ENCODE peak calls at places on chromosomes 2 and 18, in ten cellular contexts. W is psoas muscle, E is left ventricle myocardium inferior, B is uterus, X is OCI-LY7, T is ascending aorta, I is heart right ventricle, Z is PC-3, F is thoracic aorta, K is fibroblast of lung. J is an unnamed sample.
A peak's percentile ranks its signal among the peaks of the same experiment; 100 is the strongest.

GRCh38 chr18:7116001-7116831 is 1.4 kb downstream of the LAMA1 start:
- DNase-seq in E (no peak), F (no peak), I (no peak), Z (no peak), X (no peak), W (no peak), T (no peak), B (no peak), K (peak; percentile 41), J (no peak)

GRCh38 chr2:238727585-238728321 is 120.1 kb upstream of the TWIST2 start:
- DNase-seq in B (peak; percentile 62), W (peak; percentile 83), Z (no peak), E (peak; percentile 28), K (peak; percentile 63), X (no peak), I (no peak), T (peak; percentile 92), F (no peak), J (no peak)

GRCh38 chr2:43029186-43029585 is 197.2 kb downstream of the ZFP36L2 start:
- DNase-seq in X (no peak), B (no peak), E (no peak), I (no peak), Z (no peak), K (no peak), T (no peak), W (no peak), F (no peak), J (no peak)

GRCh38 chr2:234678721-234679120 is 181.8 kb upstream of the ARL4C start:
- DNase-seq in I (no peak), F (no peak), W (no peak), X (no peak), Z (no peak), B (no peak), T (no peak), E (no peak), K (peak; percentile 99), J (no peak)

GRCh38 chr2:84474176-84474575 is 15.1 kb upstream of the SUCLG1 start:
- DNase-seq in E (no peak), W (no peak), X (no peak), F (no peak), I (no peak), B (no peak), K (no peak), T (no peak), Z (peak; percentile 74), J (peak; percentile 35)

GRCh38 chr2:118050386-118050785 is 36.5 kb upstream of the CCDC93 start:
- DNase-seq in K (peak; percentile 38), E (no peak), B (no peak), T (no peak), X (no peak), W (no peak), I (no peak), F (no peak), Z (peak; percentile 67), J (no peak)

GRCh38 chr18:47863041-47863440 is 67.4 kb downstream of the SMAD2 start:
- DNase-seq in F (no peak), T (peak; percentile 66), K (no peak), Z (no peak), X (no peak), B (no peak), E (no peak), I (peak; percentile 36), W (no peak), J (no peak)

GRCh38 chr2:43225093-43225787 is 1.2 kb downstream of the ZFP36L2 start:
- DNase-seq in T (peak; percentile 75), F (no peak), E (peak; percentile 61), B (peak; percentile 65), Z (peak; percentile 42), X (peak; percentile 82), W (peak; percentile 78), I (peak; percentile 47), K (peak; percentile 69), J (peak; percentile 94)

GRCh38 chr2:222672068-222672401 is 577 bp downstream of the MOGAT1 start:
- DNase-seq in I (no peak), F (no peak), K (no peak), E (no peak), T (no peak), Z (no peak), X (no peak), B (no peak), W (no peak), J (no peak)

GRCh38 chr2:9739508-9739907 is 103.8 kb upstream of the TAF1B start:
- DNase-seq in I (peak; percentile 91), T (peak; percentile 76), K (no peak), X (no peak), B (peak; percentile 52), W (peak; percentile 90), F (no peak), Z (no peak), E (peak; percentile 88), J (peak; percentile 85)

GRCh38 chr2:26792720-26793119 is 6.9 kb downstream of the CENPA start:
- DNase-seq in W (no peak), E (no peak), Z (no peak), F (no peak), X (no peak), B (no peak), K (peak; percentile 59), I (no peak), T (no peak), J (no peak)

GRCh38 chr2:172624996-172625395 is 69.1 kb downstream of the PDK1 start:
- DNase-seq in I (no peak), F (no peak), Z (no peak), T (no peak), B (no peak), X (no peak), K (peak; percentile 65), E (no peak), W (no peak), J (no peak)

GRCh38 chr2:199456383-199457146 is 1.2 kb downstream of the SATB2 start:
- DNase-seq in B (no peak), T (no peak), X (peak; percentile 19), F (no peak), W (no peak), Z (no peak), K (no peak), I (no peak), E (no peak), J (no peak)

GRCh38 chr2:191228861-191229260 is 16.3 kb upstream of the MYO1B start:
- DNase-seq in F (no peak), I (peak; percentile 45), E (peak; percentile 65), W (peak; percentile 67), T (no peak), Z (no peak), X (no peak), B (no peak), K (no peak), J (no peak)

GRCh38 chr2:176772816-176773215 is 439.8 kb upstream of the HNRNPA3 start:
- DNase-seq in W (no peak), X (no peak), T (no peak), F (no peak), E (no peak), I (no peak), B (no peak), K (no peak), Z (no peak), J (no peak)

GRCh38 chr18:70558371-70558770 is 269.5 kb downstream of the SOCS6 start:
- DNase-seq in I (no peak), E (no peak), W (no peak), K (no peak), X (no peak), F (no peak), B (no peak), T (no peak), Z (no peak), J (no peak)

GRCh38 chr2:39401319-39401718 is 35.8 kb downstream of the MAP4K3 start:
- DNase-seq in I (no peak), E (no peak), T (no peak), K (no peak), Z (no peak), W (no peak), X (no peak), B (no peak), F (no peak), J (no peak)
- H3K4me1 ChIP-seq in I (peaks cover 88% of the 10 kb centered on the region), E (peaks cover 97% of the 10 kb centered on the region), T (no peaks in the 10 kb centered on the region), K (peaks cover 2% of the 10 kb centered on the region), Z (peaks cover 35% of the 10 kb centered on the region), W (peaks cover 92% of the 10 kb centered on the region), X (peaks cover 23% of the 10 kb centered on the region), B (no peaks in the 10 kb centered on the region), F (peaks cover 19% of the 10 kb centered on the region), J (peaks cover 40% of the 10 kb centered on the region)

DNA sequence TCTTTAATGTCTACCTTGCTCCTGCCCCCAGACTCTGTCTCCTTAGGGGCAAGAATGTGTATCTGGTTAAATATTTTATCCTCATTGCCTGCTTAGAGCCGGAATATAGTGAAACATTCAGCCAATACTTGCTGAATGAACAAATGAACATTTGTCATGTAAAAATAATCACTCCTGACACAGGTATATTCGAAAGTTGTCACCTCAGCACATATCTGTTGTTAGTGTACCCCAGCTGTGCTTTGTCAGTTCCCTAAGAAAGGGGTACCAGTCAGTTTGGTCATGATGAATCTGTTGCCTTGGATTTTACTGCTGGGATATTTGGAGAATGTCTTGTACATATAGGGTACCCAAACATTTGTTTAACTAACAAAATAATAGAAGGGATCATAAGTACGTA is 77.0 kb upstream of the PROKR1 start:
- DNase-seq in I (no peak), E (no peak), Z (no peak), K (no peak), W (no peak), X (no peak), F (no peak), T (no peak), B (no peak), J (no peak)
- H3K27ac ChIP-seq in I (no peak overlapping the region), E (no peak overlapping the region), Z (peak overlapping the region; percentile 56), K (no peak overlapping the region), W (no peak overlapping the region), X (no peak overlapping the region), F (no peak overlapping the region), T (no peak overlapping the region), B (no peak overlapping the region), J (no peak overlapping the region)

GRCh38 chr2:223929575-223930001 is 15.5 kb downstream of the WDFY1 start:
- DNase-seq in B (no peak), F (no peak), I (no peak), Z (no peak), X (no peak), T (no peak), W (no peak), K (no peak), E (no peak), J (no peak)
- H3K4me1 ChIP-seq in B (peaks cover 7% of the 10 kb centered on the region), F (peaks cover 30% of the 10 kb centered on the region), I (peaks cover 47% of the 10 kb centered on the region), Z (peaks cover 8% of the 10 kb centered on the region), X (no peaks in the 10 kb centered on the region), T (no peaks in the 10 kb centered on the region), W (peaks cover 39% of the 10 kb centered on the region), K (peaks cover 3% of the 10 kb centered on the region), E (peaks cover 50% of the 10 kb centered on the region), J (peaks cover 56% of the 10 kb centered on the region)

DNA sequence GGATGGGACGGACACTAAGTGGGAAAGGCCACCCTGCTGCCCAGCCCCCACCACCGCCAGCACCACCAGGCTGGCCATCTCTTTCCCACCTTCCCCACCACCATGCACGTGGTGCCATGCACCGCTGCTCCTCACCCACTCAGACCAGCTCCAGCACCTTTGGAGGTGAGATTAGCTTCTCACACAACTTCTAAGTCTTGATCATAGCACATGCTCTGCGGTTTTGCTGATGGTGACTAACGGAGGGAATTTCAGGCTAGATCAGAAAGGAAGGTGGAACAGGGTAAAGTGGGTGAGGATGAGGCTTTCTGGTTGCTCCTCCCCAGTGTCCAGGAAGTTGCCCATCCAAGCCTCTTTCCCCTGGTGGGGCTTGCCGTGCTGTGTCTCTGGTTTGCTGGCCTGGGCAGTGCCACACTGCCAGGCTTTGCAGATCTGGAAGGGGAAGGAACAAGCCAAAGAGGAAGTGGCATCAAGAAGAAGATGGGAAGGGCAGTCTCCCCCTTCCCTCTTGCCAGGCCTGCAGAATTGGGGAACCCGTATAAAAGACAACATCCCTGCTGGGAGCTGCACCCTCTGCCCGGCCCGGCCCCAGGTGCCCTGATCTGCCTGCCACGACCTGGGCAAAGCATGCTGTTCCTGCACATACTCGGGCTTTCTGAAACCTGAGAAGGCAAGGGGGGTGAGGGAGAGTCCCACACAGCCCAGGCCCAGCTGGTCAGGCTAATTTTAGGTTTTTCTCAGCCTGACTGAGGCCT is 44.3 kb upstream of the CAB39 start:
- DNase-seq in W (peak; percentile 87), B (no peak), Z (no peak), K (peak; percentile 63), I (peak; percentile 50), X (peak; percentile 37), E (peak; percentile 44), T (no peak), F (no peak), J (peak; percentile 81)
- H3K27ac ChIP-seq in W (peak overlapping the region; percentile 85), B (no peak overlapping the region), Z (no peak overlapping the region), K (no peak overlapping the region), I (peak overlapping the region; percentile 83), X (no peak overlapping the region), E (peak overlapping the region; percentile 73), T (peak overlapping the region; percentile 37), F (no peak overlapping the region), J (peak overlapping the region; percentile 43)

J was measured in upper lobe of left lung.